ENCODE peak calls at places on chromosomes 3 and 15, in seven cellular contexts. N is colonic mucosa, X is cardiac muscle cell, M is adrenal gland, C is cardiac fibroblast, K is GM06990, R is stomach. Y is an unnamed sample.
A peak's percentile ranks its signal among the peaks of the same experiment; 100 is the strongest.

GRCh38 chr3:37087870-37088269 is 86.5 kb downstream of the LRRFIP2 start:
- DNase-seq in N (no peak), X (no peak), M (no peak), C (no peak), K (no peak), R (no peak), Y (no peak)

GRCh38 chr3:150227839-150228238 is 180.3 kb upstream of the TSC22D2 start:
- DNase-seq in N (peak; percentile 79), X (peak; percentile 90), M (peak; percentile 66), C (peak; percentile 79), K (peak; percentile 9), R (peak; percentile 37), Y (no peak)

GRCh38 chr3:15637131-15637951 is 35.8 kb downstream of the BTD start:
- DNase-seq in N (no peak), X (no peak), M (no peak), C (no peak), K (peak; percentile 41), R (no peak), Y (no peak)

GRCh38 chr15:47293763-47294162 is 423.5 kb upstream of the SEMA6D start:
- DNase-seq in N (peak; percentile 26), X (no peak), M (no peak), C (peak; percentile 92), K (no peak), R (no peak), Y (peak; percentile 88)

GRCh38 chr15:98858610-98859023 is 149.0 kb downstream of the PGPEP1L start:
- DNase-seq in N (no peak), X (no peak), M (no peak), C (no peak), K (no peak), R (no peak), Y (no peak)

GRCh38 chr3:170689218-170689874 is 103.5 kb upstream of the SLC7A14 start:
- DNase-seq in N (no peak), X (no peak), M (peak; percentile 30), C (peak; percentile 95), K (no peak), R (no peak), Y (peak; percentile 81)

GRCh38 chr3:19065027-19065426 is 83.3 kb upstream of the KCNH8 start:
- DNase-seq in N (no peak), X (peak; percentile 42), M (no peak), C (no peak), K (no peak), R (no peak), Y (no peak)

GRCh38 chr3:10392906-10393461 is 72.1 kb upstream of the SEC13 start:
- DNase-seq in N (no peak), X (no peak), M (no peak), C (no peak), K (no peak), R (no peak), Y (no peak)

GRCh38 chr3:126104028-126104635 is 20.2 kb upstream of the SLC41A3 start:
- DNase-seq in N (peak; percentile 6), X (no peak), M (no peak), C (no peak), K (no peak), R (no peak), Y (no peak)

GRCh38 chr15:22889146-22889818 is 50.8 kb downstream of the NIPA2 start:
- DNase-seq in N (no peak), X (no peak), M (no peak), C (no peak), K (no peak), R (no peak), Y (no peak)

GRCh38 chr3:96027718-96028117 is 786.7 kb upstream of the EPHA6 start:
- DNase-seq in N (no peak), X (no peak), M (no peak), C (no peak), K (no peak), R (no peak), Y (no peak)

GRCh38 chr3:134374791-134375541 is 719 bp upstream of the AMOTL2 start:
- DNase-seq in N (peak; percentile 81), X (no peak), M (peak; percentile 72), C (no peak), K (no peak), R (peak; percentile 77), Y (no peak)

GRCh38 chr3:184740509-184741258 is 28.8 kb upstream of the MAGEF1 start:
- DNase-seq in N (no peak), X (no peak), M (peak; percentile 8), C (peak; percentile 28), K (no peak), R (peak; percentile 14), Y (no peak)

GRCh38 chr3:58197588-58197987 is 13.2 kb downstream of the DNASE1L3 start:
- DNase-seq in N (no peak), X (no peak), M (no peak), C (no peak), K (no peak), R (no peak), Y (no peak)

GRCh38 chr3:132448211-132448961 is 31.1 kb downstream of the DNAJC13 start:
- DNase-seq in N (peak; percentile 31), X (peak; percentile 34), M (peak; percentile 72), C (peak; percentile 63), K (no peak), R (peak; percentile 28), Y (no peak)

GRCh38 chr15:58391088-58391487 is 40.7 kb upstream of the LIPC start:
- DNase-seq in N (no peak), X (no peak), M (no peak), C (no peak), K (no peak), R (no peak), Y (no peak)
- H3K4me3 ChIP-seq in N (no peak overlapping the region), X (no peak overlapping the region), M (no peak overlapping the region), C (no peak overlapping the region), K (no peak overlapping the region), R (no peak overlapping the region), Y (no peak overlapping the region)

GRCh38 chr3:146528954-146529353 is 15.5 kb downstream of the PLSCR1 start:
- DNase-seq in N (no peak), X (no peak), M (no peak), C (peak; percentile 80), K (no peak), R (no peak), Y (no peak)
- TF ChIP-seq CTCF in N (no peak), X (no peak), M (no peak), C (no peak), K (no peak), R (no peak), Y (no peak)

GRCh38 chr15:49471733-49472132 is 48.7 kb downstream of the FGF7 start:
- DNase-seq in N (no peak), X (no peak), M (no peak), C (no peak), K (peak; percentile 12), R (no peak), Y (no peak)

GRCh38 chr15:49466119-49466518 is 43.1 kb downstream of the FGF7 start:
- DNase-seq in N (no peak), X (no peak), M (no peak), C (no peak), K (no peak), R (no peak), Y (no peak)

GRCh38 chr15:49467782-49468181 is 44.7 kb downstream of the FGF7 start:
- DNase-seq in N (no peak), X (no peak), M (no peak), C (no peak), K (no peak), R (no peak), Y (no peak)

GRCh38 chr15:49472338-49472737 is 49.3 kb downstream of the FGF7 start:
- DNase-seq in N (no peak), X (no peak), M (no peak), C (no peak), K (no peak), R (no peak), Y (no peak)

GRCh38 chr15:49468440-49468839 is 45.4 kb downstream of the FGF7 start:
- DNase-seq in N (no peak), X (no peak), M (no peak), C (peak; percentile 28), K (no peak), R (no peak), Y (peak; percentile 32)
- H3K4me3 ChIP-seq in N (no peak overlapping the region), X (no peak overlapping the region), M (no peak overlapping the region), C (no peak overlapping the region), K (no peak overlapping the region), R (no peak overlapping the region), Y (no peak overlapping the region)

GRCh38 chr3:51503007-51503406 is 3.2 kb upstream of the DCAF1 start:
- DNase-seq in N (no peak), X (no peak), M (no peak), C (no peak), K (no peak), R (no peak), Y (no peak)
- TF ChIP-seq CTCF in N (no peak), X (no peak), M (no peak), C (no peak), K (no peak), R (no peak), Y (no peak)

DNA sequence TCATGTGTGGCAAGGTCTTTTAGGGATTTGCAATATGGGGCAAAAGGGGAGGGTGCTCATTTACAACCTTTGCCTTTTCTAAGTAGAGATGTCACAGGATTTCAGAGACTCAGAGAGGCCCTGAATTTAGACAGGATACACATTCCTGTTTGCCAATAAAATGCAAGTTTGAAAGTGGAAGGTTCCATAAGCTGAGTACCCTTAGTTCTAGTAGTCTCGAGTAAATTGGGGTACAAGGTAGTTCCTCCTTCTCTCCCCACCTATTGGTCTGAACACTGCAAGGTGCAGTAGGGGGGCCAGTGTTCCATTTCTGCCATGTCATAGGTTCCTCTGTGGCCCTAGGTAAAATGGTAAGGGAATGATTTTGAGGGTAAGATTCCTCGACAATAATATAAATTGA is 5.8 kb downstream of the SOX2 start:
- DNase-seq in N (no peak), X (no peak), M (no peak), C (no peak), K (no peak), R (no peak), Y (no peak)
- H3K4me3 ChIP-seq in N (no peak overlapping the region), X (no peak overlapping the region), M (no peak overlapping the region), C (no peak overlapping the region), K (no peak overlapping the region), R (no peak overlapping the region), Y (no peak overlapping the region)

GRCh38 chr3:38457111-38458003 is 3.7 kb downstream of the ACVR2B start:
- DNase-seq in N (no peak), X (no peak), M (peak; percentile 58), C (peak; percentile 9), K (no peak), R (no peak), Y (no peak)
- TF ChIP-seq CTCF in N (no peak), X (no peak), M (no peak), C (no peak), K (no peak), R (no peak), Y (no peak)

GRCh38 chr3:146493761-146494160 is 24.4 kb upstream of the PLSCR2 start:
- DNase-seq in N (no peak), X (no peak), M (no peak), C (peak; percentile 76), K (no peak), R (no peak), Y (no peak)
- H3K4me3 ChIP-seq in N (no peak overlapping the region), X (no peak overlapping the region), M (no peak overlapping the region), C (no peak overlapping the region), K (no peak overlapping the region), R (no peak overlapping the region), Y (no peak overlapping the region)

Y was measured in BJ.